ENCODE peak calls at places on chromosomes 6 and 20, in five cellular contexts. M is neural progenitor cell, Z is DND-41, T is IMR-90, W is K562. K is an unnamed sample.

GRCh38 chr6:134449004-134449403 is 131.1 kb upstream of the SGK1 start:
- DNase-seq in W (no peak), Z (no peak), M (no peak), T (no peak), K (no peak)

GRCh38 chr6:26240157-26240980 is 124.6 kb upstream of the BTN3A2 start:
- DNase-seq in W (no peak), Z (no peak), T (peak; percentile 93), M (peak; percentile 71), K (no peak)

GRCh38 chr6:163123098-163123497 is 291.4 kb upstream of the QKI start:
- DNase-seq in W (no peak), M (no peak), T (no peak), Z (no peak), K (no peak)

GRCh38 chr6:34063641-34064040 is 82.2 kb downstream of the GRM4 start:
- DNase-seq in W (no peak), T (no peak), M (no peak), Z (no peak), K (no peak)

GRCh38 chr20:48767269-48767960 is 60.4 kb downstream of the PREX1 start:
- DNase-seq in W (no peak), M (no peak), T (no peak), Z (no peak), K (no peak)

GRCh38 chr6:328184-328670 is 35.9 kb downstream of the DUSP22 start:
- DNase-seq in T (peak; percentile 92), Z (no peak), W (no peak), M (no peak), K (peak; percentile 99)

GRCh38 chr20:62616728-62617621 is 25.3 kb upstream of the SLCO4A1 start:
- DNase-seq in M (peak; percentile 79), T (peak; percentile 49), W (peak; percentile 85), Z (peak; percentile 72), K (peak; percentile 49)

GRCh38 chr6:138145402-138145801 is 16.3 kb upstream of the ARFGEF3 start:
- DNase-seq in Z (no peak), W (no peak), M (no peak), T (no peak), K (peak; percentile 71)

DNA sequence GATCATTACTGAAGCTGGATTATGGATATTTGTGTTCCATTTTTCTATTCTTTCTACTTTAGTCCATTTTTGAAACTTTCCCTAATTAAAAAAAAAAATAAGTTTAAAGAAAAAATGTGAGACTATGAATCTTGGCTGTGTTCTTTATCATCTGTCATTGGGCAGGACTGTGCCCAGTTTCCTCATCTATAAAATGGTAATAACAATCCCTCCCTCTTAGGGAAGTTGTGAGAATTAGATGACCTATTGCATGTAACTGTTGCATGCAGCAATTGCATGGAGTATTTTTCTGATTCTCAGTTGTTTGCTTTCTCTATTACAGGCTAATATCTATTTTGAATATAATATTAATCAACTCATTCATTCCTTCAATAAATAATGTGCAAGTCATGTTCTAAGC is 108.2 kb upstream of the LOC128125822 start:
- DNase-seq in M (no peak), W (no peak), T (no peak), Z (no peak), K (no peak)
- H3K9ac ChIP-seq in M (no peak overlapping the region), W (no peak overlapping the region), T (no peak overlapping the region), Z (no peak overlapping the region), K (no peak overlapping the region)

DNA sequence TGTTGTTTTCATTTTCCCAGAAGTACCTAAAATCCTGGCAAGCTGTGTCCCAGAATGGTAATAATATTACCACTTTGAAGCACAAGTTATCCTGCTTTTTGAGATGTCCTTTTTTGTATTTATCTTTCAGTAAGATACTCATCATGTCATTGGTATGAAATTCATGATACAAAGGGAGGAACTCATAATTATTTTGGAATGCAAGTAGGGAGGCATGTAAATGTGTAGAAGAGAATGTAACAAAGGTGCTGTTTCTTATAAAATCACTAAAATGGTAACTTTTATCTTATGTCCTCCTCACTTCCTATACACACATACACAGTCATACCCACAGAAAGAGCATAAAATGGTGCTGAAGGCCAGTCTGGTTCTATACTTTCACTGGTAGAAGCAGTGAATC is 109.9 kb downstream of the CD2AP start:
- DNase-seq in M (no peak), T (peak; percentile 45), Z (no peak), W (no peak), K (no peak)
- H3K27me3 ChIP-seq in M (no peaks in the 10 kb centered on the region), T (no peaks in the 10 kb centered on the region), Z (no peaks in the 10 kb centered on the region), W (no peaks in the 10 kb centered on the region), K (no peaks in the 10 kb centered on the region)

GRCh38 chr20:53841741-53842140 is 228.7 kb downstream of the BCAS1 start:
- DNase-seq in T (no peak), W (no peak), M (no peak), Z (no peak), K (no peak)

GRCh38 chr20:53842301-53843099 is 227.9 kb downstream of the BCAS1 start:
- DNase-seq in Z (no peak), W (no peak), M (no peak), T (no peak), K (peak; percentile 84)

GRCh38 chr20:53839423-53840176 is 230.8 kb downstream of the BCAS1 start:
- DNase-seq in T (no peak), M (no peak), W (no peak), Z (peak; percentile 75), K (peak; percentile 98)

GRCh38 chr20:53838311-53838873 is 232.0 kb downstream of the BCAS1 start:
- DNase-seq in W (no peak), T (no peak), Z (no peak), M (no peak), K (no peak)

DNA sequence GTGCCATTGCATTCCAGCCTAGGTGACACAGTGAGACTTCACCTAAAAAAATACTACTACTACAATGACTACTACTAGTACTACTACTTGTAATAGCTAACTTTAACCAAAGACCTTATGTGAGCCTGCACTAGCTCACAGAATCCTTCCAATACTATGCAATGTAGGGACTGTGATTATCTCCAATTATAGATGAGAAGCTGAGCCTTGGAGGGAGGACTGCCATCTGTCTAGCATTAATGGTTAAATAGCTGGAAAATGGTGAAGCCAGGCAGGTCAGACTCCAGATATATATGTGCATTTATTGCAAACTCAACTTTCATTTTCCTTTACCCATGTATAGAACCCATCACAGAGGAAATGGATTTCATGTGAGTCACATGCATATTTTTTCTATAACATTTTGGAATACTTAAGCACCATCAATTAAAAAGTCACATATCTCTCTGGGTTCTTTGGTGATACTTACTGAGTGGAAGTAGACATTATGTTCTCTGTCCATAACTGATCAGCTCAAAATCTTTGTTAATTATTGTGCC is 229.9 kb downstream of the BCAS1 start:
- DNase-seq in Z (no peak), W (no peak), T (peak; percentile 28), M (no peak), K (no peak)
- H3K4me1 ChIP-seq in Z (peaks cover 59% of the 10 kb centered on the region), W (no peaks in the 10 kb centered on the region), T (no peaks in the 10 kb centered on the region), M (peaks cover 5% of the 10 kb centered on the region), K (peaks cover 34% of the 10 kb centered on the region)

GRCh38 chr20:1322511-1323245 is 6.3 kb downstream of the SDCBP2 start:
- DNase-seq in T (peak; percentile 99), W (no peak), Z (no peak), M (no peak), K (no peak)
- H3K9ac ChIP-seq in T (peak overlapping the region; percentile 74), W (no peak overlapping the region), Z (no peak overlapping the region), M (no peak overlapping the region), K (no peak overlapping the region)

GRCh38 chr6:46220351-46221220 is 49.8 kb upstream of the ENPP5 start:
- DNase-seq in M (no peak), Z (no peak), T (no peak), W (no peak), K (peak; percentile 19)
- H3K27me3 ChIP-seq in M (no peaks in the 10 kb centered on the region), Z (peaks cover 18% of the 10 kb centered on the region), T (no peaks in the 10 kb centered on the region), W (no peaks in the 10 kb centered on the region), K (no peaks in the 10 kb centered on the region)

GRCh38 chr20:33828326-33828834 is 17.2 kb downstream of the CHMP4B start:
- DNase-seq in Z (no peak), W (no peak), M (no peak), T (no peak), K (peak; percentile 83)
- H3K4me1 ChIP-seq in Z (no peaks in the 10 kb centered on the region), W (peaks cover 12% of the 10 kb centered on the region), M (peaks cover 28% of the 10 kb centered on the region), T (peaks cover 30% of the 10 kb centered on the region), K (peaks cover 85% of the 10 kb centered on the region)

GRCh38 chr6:56888687-56889086 is 66.2 kb upstream of the BEND6 start:
- DNase-seq in M (no peak), W (no peak), Z (no peak), T (no peak), K (no peak)

GRCh38 chr6:56889492-56889891 is 65.4 kb upstream of the BEND6 start:
- DNase-seq in W (no peak), T (no peak), M (no peak), Z (no peak), K (no peak)

GRCh38 chr6:56890683-56891429 is 64.1 kb upstream of the BEND6 start:
- DNase-seq in M (no peak), Z (no peak), W (peak; percentile 41), T (peak; percentile 97), K (peak; percentile 56)

GRCh38 chr6:56891754-56892153 is 63.2 kb upstream of the BEND6 start:
- DNase-seq in Z (no peak), T (peak; percentile 52), M (peak; percentile 31), W (no peak), K (no peak)

GRCh38 chr6:56890066-56890465 is 64.8 kb upstream of the BEND6 start:
- DNase-seq in M (no peak), T (no peak), W (no peak), Z (no peak), K (no peak)
- H3K9ac ChIP-seq in M (no peak overlapping the region), T (peak overlapping the region; percentile 20), W (no peak overlapping the region), Z (no peak overlapping the region), K (no peak overlapping the region)

GRCh38 chr20:33278700-33279099 is 4.3 kb upstream of the BPIFB1 start:
- DNase-seq in Z (no peak), W (no peak), T (no peak), M (no peak), K (no peak)
- H3K27me3 ChIP-seq in Z (peaks cover 15% of the 10 kb centered on the region), W (peaks cover 72% of the 10 kb centered on the region), T (peaks cover 16% of the 10 kb centered on the region), M (no peaks in the 10 kb centered on the region), K (peaks cover 88% of the 10 kb centered on the region)

GRCh38 chr6:130558131-130558530 is 192.3 kb downstream of the TMEM200A start:
- DNase-seq in W (no peak), M (no peak), T (no peak), Z (no peak), K (no peak)

GRCh38 chr6:130557481-130558112 is 191.8 kb downstream of the TMEM200A start:
- DNase-seq in T (no peak), M (no peak), W (no peak), Z (no peak), K (peak; percentile 10)

GRCh38 chr6:130560231-130560630 is 194.4 kb downstream of the TMEM200A start:
- DNase-seq in T (peak; percentile 29), W (no peak), Z (no peak), M (no peak), K (no peak)

GRCh38 chr6:130559166-130559565 is 193.3 kb downstream of the TMEM200A start:
- DNase-seq in M (no peak), Z (no peak), T (no peak), W (no peak), K (no peak)
- H3K4me1 ChIP-seq in M (no peaks in the 10 kb centered on the region), Z (no peaks in the 10 kb centered on the region), T (peaks cover 2% of the 10 kb centered on the region), W (no peaks in the 10 kb centered on the region), K (no peaks in the 10 kb centered on the region)

K was measured in MM.1S.